ENCODE peak calls at places on chromosomes 4 and X, in eight cellular contexts. L is BE2C, H is brain microvascular endothelial cell, G is LNCaP clone FGC, P is neural progenitor cell, J is HepG2, V is stomach, X is tibial nerve. N is an unnamed sample.

GRCh38 chrX:13101439-13102139 is 57.2 kb upstream of the FAM9C start:
- DNase-seq in L (no peak), H (peak; percentile 88), G (no peak), P (no peak), J (no peak), V (peak; percentile 71), X (peak; percentile 67), N (peak; percentile 96)

GRCh38 chrX:115560978-115561604 is at the start of gene PLS3:
- DNase-seq in L (peak; percentile 88), H (peak; percentile 90), G (peak; percentile 32), P (peak; percentile 93), J (peak; percentile 77), V (peak; percentile 76), X (peak; percentile 64), N (peak; percentile 81)

GRCh38 chr4:95571577-95571976 is 22.8 kb upstream of the UNC5C start:
- DNase-seq in L (no peak), H (no peak), G (no peak), P (no peak), J (no peak), V (no peak), X (no peak), N (no peak)

GRCh38 chrX:15356444-15356843 is 21.1 kb upstream of the PIGA start:
- DNase-seq in L (no peak), H (no peak), G (no peak), P (no peak), J (no peak), V (no peak), X (peak; percentile 44), N (peak; percentile 83)

GRCh38 chr4:16196482-16197393 is 29.5 kb downstream of the TAPT1 start:
- DNase-seq in L (no peak), H (peak; percentile 63), G (peak; percentile 90), P (peak; percentile 76), J (peak; percentile 4), V (no peak), X (no peak), N (peak; percentile 56)

GRCh38 chr4:8400641-8401325 is 39.7 kb downstream of the ACOX3 start:
- DNase-seq in L (no peak), H (no peak), G (no peak), P (no peak), J (no peak), V (no peak), X (no peak), N (peak; percentile 66)

GRCh38 chrX:22135994-22136684 is 104.0 kb downstream of the PHEX start:
- DNase-seq in L (peak; percentile 23), H (no peak), G (no peak), P (peak; percentile 67), J (peak; percentile 11), V (no peak), X (peak; percentile 67), N (peak; percentile 79)

GRCh38 chr4:14404730-14405129 is 597.6 kb upstream of the CPEB2 start:
- DNase-seq in L (no peak), H (no peak), G (no peak), P (no peak), J (no peak), V (no peak), X (no peak), N (peak; percentile 73)

GRCh38 chr4:176376032-176376614 is 56.4 kb downstream of the SPCS3 start:
- DNase-seq in L (no peak), H (no peak), G (no peak), P (peak; percentile 41), J (no peak), V (no peak), X (no peak), N (peak; percentile 43)

GRCh38 chrX:82230013-82230412 is 1028.1 kb downstream of the SH3BGRL start:
- DNase-seq in L (no peak), H (no peak), G (no peak), P (no peak), J (no peak), V (no peak), X (no peak), N (no peak)

GRCh38 chr4:183011213-183011907 is 87.7 kb upstream of the WWC2 start:
- DNase-seq in L (no peak), H (no peak), G (no peak), P (no peak), J (no peak), V (no peak), X (no peak), N (peak; percentile 5)

GRCh38 chr4:41256131-41256739 is 493 bp upstream of the UCHL1 start:
- DNase-seq in L (no peak), H (peak; percentile 64), G (no peak), P (peak; percentile 56), J (no peak), V (no peak), X (no peak), N (no peak)

GRCh38 chrX:76195579-76195978 is 22.7 kb downstream of the PBDC1 start:
- DNase-seq in L (no peak), H (no peak), G (no peak), P (no peak), J (no peak), V (no peak), X (no peak), N (no peak)

GRCh38 chr4:77188498-77189187 is 31.6 kb downstream of the CCNG2 start:
- DNase-seq in L (no peak), H (no peak), G (no peak), P (no peak), J (no peak), V (no peak), X (no peak), N (no peak)

GRCh38 chr4:78213218-78213617 is 156.1 kb downstream of the FRAS1 start:
- DNase-seq in L (no peak), H (no peak), G (peak; percentile 23), P (no peak), J (no peak), V (peak; percentile 48), X (no peak), N (no peak)

GRCh38 chrX:100625985-100626491 is 10.6 kb downstream of the TSPAN6 start:
- DNase-seq in L (no peak), H (no peak), G (no peak), P (no peak), J (no peak), V (no peak), X (no peak), N (peak; percentile 37)

GRCh38 chr4:153792007-153792892 is 3.4 kb upstream of the SFRP2 start:
- DNase-seq in L (peak; percentile 64), H (peak; percentile 42), G (no peak), P (peak; percentile 90), J (no peak), V (no peak), X (peak; percentile 88), N (peak; percentile 82)

GRCh38 chrX:9498236-9498635 is 33.4 kb downstream of the TBL1X start:
- DNase-seq in L (peak; percentile 62), H (no peak), G (no peak), P (no peak), J (no peak), V (no peak), X (no peak), N (no peak)

GRCh38 chr4:16573181-16573580 is 325.3 kb downstream of the LDB2 start:
- DNase-seq in L (peak; percentile 66), H (no peak), G (no peak), P (no peak), J (no peak), V (no peak), X (peak; percentile 22), N (peak; percentile 88)

GRCh38 chr4:169791527-169792156 is 33.9 kb upstream of the HPF1 start:
- DNase-seq in L (peak; percentile 87), H (peak; percentile 75), G (peak; percentile 62), P (peak; percentile 81), J (peak; percentile 54), V (no peak), X (peak; percentile 40), N (peak; percentile 70)

GRCh38 chr4:8534129-8534528 is 46.1 kb upstream of the GPR78 start:
- DNase-seq in L (no peak), H (peak; percentile 33), G (peak; percentile 91), P (no peak), J (no peak), V (peak; percentile 67), X (no peak), N (peak; percentile 24)

GRCh38 chr4:55635760-55636621 is at the start of gene NMU:
- DNase-seq in L (peak; percentile 67), H (no peak), G (peak; percentile 36), P (peak; percentile 79), J (peak; percentile 13), V (peak; percentile 61), X (no peak), N (peak; percentile 14)
- TF ChIP-seq CTCF in L (no peak), H (no peak), G (peak; percentile 75), P (peak; percentile 25), J (peak; percentile 58), V (no peak), X (no peak), N (no peak)

DNA sequence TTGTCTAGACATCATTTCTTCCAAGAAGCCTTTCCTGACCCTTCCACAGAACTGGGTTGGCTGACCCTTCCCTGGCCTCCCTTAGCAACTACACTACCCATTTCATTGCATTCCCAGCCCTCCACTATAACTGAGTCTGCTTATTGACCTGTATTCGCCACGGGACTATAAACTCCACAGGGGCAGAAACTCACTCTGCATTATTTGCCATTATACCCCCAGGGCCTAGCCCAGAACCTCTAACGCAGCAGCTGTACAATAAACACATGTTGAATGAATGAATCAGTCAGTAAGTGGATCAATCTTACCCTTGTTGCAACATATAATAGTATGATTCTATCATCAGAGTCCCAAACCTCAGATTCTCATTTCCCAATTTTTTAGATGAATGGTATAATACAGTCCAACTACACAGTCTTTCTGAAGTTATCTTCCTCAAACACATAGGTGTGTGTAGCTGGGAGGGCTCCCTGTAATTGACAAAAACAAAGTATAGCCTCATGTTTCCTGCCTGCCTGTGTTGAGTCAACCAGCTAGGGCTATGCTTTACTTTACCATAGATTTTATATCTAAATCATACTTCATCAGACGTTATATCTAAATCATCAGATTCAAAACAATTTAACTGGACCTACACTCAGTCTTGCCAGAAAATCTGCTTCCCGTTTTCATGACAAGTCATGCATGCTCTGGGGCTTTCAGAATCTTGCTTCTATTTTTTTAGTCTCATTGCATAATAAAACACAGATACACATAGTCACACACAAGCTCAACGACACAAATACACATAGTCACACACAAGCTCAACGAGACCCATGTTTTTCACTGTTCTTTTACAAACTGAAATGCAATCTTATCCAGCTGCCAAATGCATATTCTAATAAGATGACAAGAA is 209.2 kb downstream of the CHIC2 start:
- DNase-seq in L (no peak), H (no peak), G (no peak), P (no peak), J (no peak), V (no peak), X (no peak), N (peak; percentile 87)
- H3K4me3 ChIP-seq in L (no peak overlapping the region), H (no peak overlapping the region), G (no peak overlapping the region), P (no peak overlapping the region), J (no peak overlapping the region), V (no peak overlapping the region), X (no peak overlapping the region), N (no peak overlapping the region)

DNA sequence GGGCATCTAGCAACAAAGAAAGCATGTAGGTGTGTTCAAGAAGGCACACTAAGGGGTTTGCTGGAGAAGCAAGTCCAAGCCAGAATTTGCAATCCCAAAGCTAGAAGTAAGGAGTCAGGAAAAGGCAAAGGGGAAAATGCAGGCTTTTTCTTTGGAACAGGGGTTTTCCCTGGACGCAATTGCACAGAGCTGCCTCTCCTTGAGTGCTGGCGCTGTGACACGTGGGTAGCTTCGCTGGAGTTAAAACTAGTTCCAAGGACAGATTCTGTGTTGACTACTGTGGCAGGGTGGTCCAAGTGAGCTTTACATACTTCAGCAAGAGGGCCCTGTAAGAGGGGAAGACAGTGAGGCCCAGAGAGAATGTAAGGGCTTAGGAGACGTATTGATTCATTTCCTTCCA is 277.1 kb downstream of the ADGRA3 start:
- DNase-seq in L (peak; percentile 24), H (no peak), G (no peak), P (peak; percentile 60), J (peak; percentile 2), V (no peak), X (no peak), N (no peak)
- TF ChIP-seq CTCF in L (peak; percentile 55), H (peak; percentile 51), G (peak; percentile 46), P (peak; percentile 53), J (peak; percentile 36), V (no peak), X (no peak), N (no peak)

GRCh38 chrX:51494409-51494808 is 2.0 kb downstream of the NUDT11 start:
- DNase-seq in L (no peak), H (no peak), G (no peak), P (no peak), J (no peak), V (no peak), X (no peak), N (peak; percentile 19)
- H3K4me3 ChIP-seq in L (peak overlapping the region; percentile 77), H (no peak overlapping the region), G (no peak overlapping the region), P (peak overlapping the region; percentile 54), J (no peak overlapping the region), V (no peak overlapping the region), X (no peak overlapping the region), N (no peak overlapping the region)

N was measured in fibroblast of mammary gland.